ENCODE peak calls at places on chromosomes 11 and 22, in four cellular contexts. Y is CD8-positive, alpha-beta T cell; W is RWPE2; H is heart right ventricle. D is an unnamed sample.

GRCh38 chr11:102991776-102992175 is 36.2 kb upstream of the MMP13 start:
- DNase-seq in Y (no peak), W (no peak), H (no peak), D (no peak)

GRCh38 chr11:76670475-76671235 is at the start of gene LRRC32:
- DNase-seq in Y (no peak), W (peak), H (peak), D (peak)

GRCh38 chr11:28250192-28250591 is 142.0 kb downstream of the METTL15 start:
- DNase-seq in Y (no peak), W (no peak), H (no peak), D (no peak)

GRCh38 chr11:65639623-65640482 is 2.0 kb downstream of the SIPA1 start:
- DNase-seq in Y (peak), W (no peak), H (no peak), D (peak)

GRCh38 chr11:44829838-44830237 is 103.1 kb downstream of the TSPAN18 start:
- DNase-seq in Y (no peak), W (no peak), H (no peak), D (no peak)

GRCh38 chr11:5967708-5968107 is 586 bp downstream of the OR56A5 start:
- DNase-seq in Y (no peak), W (no peak), H (no peak), D (no peak)

GRCh38 chr11:123654566-123655081 is at the start of gene SCN3B:
- DNase-seq in Y (no peak), W (peak), H (peak), D (no peak)

GRCh38 chr22:40922484-40923303 is 28.5 kb upstream of the RBX1 start:
- DNase-seq in Y (no peak), W (no peak), H (no peak), D (no peak)

GRCh38 chr11:69828971-69829344 is 9.7 kb upstream of the FGF3 start:
- DNase-seq in Y (no peak), W (no peak), H (no peak), D (no peak)

GRCh38 chr22:43216738-43217137 is 29.8 kb upstream of the TTLL12 start:
- DNase-seq in Y (no peak), W (no peak), H (no peak), D (no peak)
- H3K27ac ChIP-seq in Y (no peak), W (no peak), H (no peak), D (no peak)

GRCh38 chr22:43862882-43863202 is 529 bp upstream of the SULT4A1 start:
- DNase-seq in Y (no peak), W (no peak), H (no peak), D (no peak)
- H3K4me3 ChIP-seq in Y (no peak), W (peak), H (no peak), D (no peak)

GRCh38 chr22:24144056-24144455 is 37.2 kb upstream of the SUSD2 start:
- DNase-seq in Y (no peak), W (no peak), H (no peak), D (no peak)

GRCh38 chr22:24146791-24147353 is 34.4 kb upstream of the SUSD2 start:
- DNase-seq in Y (no peak), W (no peak), H (no peak), D (no peak)

GRCh38 chr22:24144471-24145115 is 36.7 kb upstream of the SUSD2 start:
- DNase-seq in Y (no peak), W (no peak), H (no peak), D (no peak)

GRCh38 chr22:24146190-24146616 is 35.1 kb upstream of the SUSD2 start:
- DNase-seq in Y (no peak), W (no peak), H (no peak), D (no peak)

DNA sequence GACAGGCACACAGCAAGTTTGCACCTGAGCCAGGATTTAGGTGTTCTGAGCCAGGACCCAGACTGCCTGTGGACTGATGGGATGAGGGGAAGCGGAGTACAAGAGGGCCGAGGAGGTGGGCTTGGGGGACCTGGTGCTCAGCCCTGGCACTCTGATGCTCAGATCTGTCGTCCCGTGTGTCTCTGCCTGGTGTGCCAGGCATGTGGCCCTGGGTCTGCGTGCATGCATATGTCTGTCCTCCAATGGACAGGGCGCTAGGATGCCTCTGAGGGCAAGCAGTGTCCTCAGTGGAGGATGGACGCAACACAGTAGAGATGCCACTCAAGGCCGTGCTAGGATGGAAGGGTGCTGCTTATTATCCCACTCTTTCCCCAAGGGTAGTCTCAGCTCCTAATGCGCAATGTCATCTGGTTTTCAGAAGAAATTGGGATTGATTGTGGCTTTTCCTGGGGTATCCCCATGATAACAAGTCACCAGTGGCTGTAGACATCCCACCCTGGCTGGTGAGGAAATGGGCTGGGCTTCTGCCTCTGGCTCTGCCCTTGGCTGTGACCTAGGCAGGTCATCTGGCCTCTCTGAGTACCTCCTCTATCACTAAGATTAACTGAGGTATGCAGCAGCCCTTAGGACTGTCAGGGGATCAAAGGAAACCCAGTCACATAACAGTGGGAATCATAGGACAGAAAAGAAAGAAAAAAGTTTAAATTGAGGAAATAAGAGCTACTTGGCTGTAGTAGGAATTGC is 35.7 kb upstream of the SUSD2 start:
- DNase-seq in Y (no peak), W (no peak), H (no peak), D (no peak)
- H3K27ac ChIP-seq in Y (no peak), W (peak), H (peak), D (peak)

DNA sequence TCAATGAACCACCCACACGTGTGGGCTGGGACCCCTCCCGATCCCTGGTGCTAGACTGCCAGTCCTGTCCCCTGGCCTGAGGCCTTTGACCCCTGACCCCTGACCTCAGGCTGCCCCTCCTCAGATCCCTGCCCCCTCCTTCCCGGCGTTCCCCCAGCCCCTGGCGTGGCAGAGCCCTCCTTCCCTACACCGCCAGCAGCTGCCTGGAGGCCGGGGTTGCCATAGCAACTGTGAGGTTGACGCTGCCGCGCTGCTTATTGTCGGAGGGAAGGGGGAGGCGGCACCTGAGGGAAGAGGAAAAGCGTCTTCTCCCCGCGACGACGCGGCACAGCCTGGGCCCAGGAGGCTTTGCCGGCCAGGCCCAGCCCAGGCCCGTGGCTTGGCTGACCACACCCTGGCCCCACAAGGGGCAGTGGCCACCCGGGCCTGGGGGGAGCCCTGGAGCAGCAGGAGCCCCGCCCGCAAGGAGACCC is 32.6 kb downstream of the SHANK3 start:
- DNase-seq in Y (no peak), W (peak), H (peak), D (no peak)
- H3K4me3 ChIP-seq in Y (no peak), W (no peak), H (no peak), D (no peak)

GRCh38 chr22:36770946-36771340 is 5.0 kb downstream of the IFT27 start:
- DNase-seq in Y (no peak), W (peak), H (no peak), D (no peak)
- H3K27ac ChIP-seq in Y (no peak), W (no peak), H (no peak), D (no peak)